ENCODE peak calls at places on chromosomes 7 and 10, in nine cellular contexts. One of them, this sample, is unnamed.

GRCh38 chr10:132689721-132690360 is 96.1 kb downstream of the NKX6-2 start:
- DNase-seq in KBM-7: no peak
- DNase-seq in NCI-H1105 treated with DMSO at 0.1 percent for 48 hours: no peak
- DNase-seq in tibial artery: peak; percentile 10
- DNase-seq in H9: peak; percentile 29
- DNase-seq in pancreas: no peak
- DNase-seq in MCF 10A: no peak
- DNase-seq in T-cell: no peak
- DNase-seq in IMR-90: no peak
- DNase-seq in this sample: no peak

GRCh38 chr7:68176974-68177373 is 1180.3 kb downstream of the TYW1 start:
- DNase-seq in KBM-7: peak; percentile 63
- DNase-seq in NCI-H1105 treated with DMSO at 0.1 percent for 48 hours: peak; percentile 45
- DNase-seq in tibial artery: peak; percentile 25
- DNase-seq in H9: peak; percentile 81
- DNase-seq in pancreas: peak; percentile 29
- DNase-seq in MCF 10A: peak; percentile 9
- DNase-seq in T-cell: no peak
- DNase-seq in IMR-90: peak; percentile 18
- DNase-seq in this sample: peak; percentile 6

GRCh38 chr7:41005381-41005901 is 697.4 kb downstream of the INHBA start:
- DNase-seq in KBM-7: no peak
- DNase-seq in NCI-H1105 treated with DMSO at 0.1 percent for 48 hours: no peak
- DNase-seq in tibial artery: peak; percentile 33
- DNase-seq in H9: no peak
- DNase-seq in pancreas: no peak
- DNase-seq in MCF 10A: peak; percentile 83
- DNase-seq in T-cell: no peak
- DNase-seq in IMR-90: peak; percentile 92
- DNase-seq in this sample: no peak

GRCh38 chr7:17371656-17372524 is 73.4 kb downstream of the AHR start:
- DNase-seq in KBM-7: no peak
- DNase-seq in NCI-H1105 treated with DMSO at 0.1 percent for 48 hours: no peak
- DNase-seq in tibial artery: no peak
- DNase-seq in H9: no peak
- DNase-seq in pancreas: no peak
- DNase-seq in MCF 10A: peak; percentile 91
- DNase-seq in T-cell: no peak
- DNase-seq in IMR-90: peak; percentile 99
- DNase-seq in this sample: no peak

GRCh38 chr10:110857265-110858158 is 14.2 kb upstream of the PDCD4 start:
- DNase-seq in KBM-7: peak; percentile 62
- DNase-seq in NCI-H1105 treated with DMSO at 0.1 percent for 48 hours: peak; percentile 85
- DNase-seq in tibial artery: no peak
- DNase-seq in H9: no peak
- DNase-seq in pancreas: peak; percentile 86
- DNase-seq in MCF 10A: peak; percentile 52
- DNase-seq in T-cell: peak; percentile 22
- DNase-seq in IMR-90: peak; percentile 84
- DNase-seq in this sample: no peak

GRCh38 chr10:113167702-113168101 is 217.7 kb downstream of the TCF7L2 start:
- DNase-seq in KBM-7: no peak
- DNase-seq in NCI-H1105 treated with DMSO at 0.1 percent for 48 hours: no peak
- DNase-seq in tibial artery: no peak
- DNase-seq in H9: no peak
- DNase-seq in pancreas: no peak
- DNase-seq in MCF 10A: no peak
- DNase-seq in T-cell: no peak
- DNase-seq in IMR-90: no peak
- DNase-seq in this sample: no peak

GRCh38 chr10:45000138-45000763 is 472 bp upstream of the ZNF22 start:
- DNase-seq in KBM-7: no peak
- DNase-seq in NCI-H1105 treated with DMSO at 0.1 percent for 48 hours: no peak
- DNase-seq in tibial artery: peak; percentile 91
- DNase-seq in H9: no peak
- DNase-seq in pancreas: peak; percentile 38
- DNase-seq in MCF 10A: no peak
- DNase-seq in T-cell: no peak
- DNase-seq in IMR-90: peak; percentile 9
- DNase-seq in this sample: peak; percentile 18

GRCh38 chr10:81040031-81040430 is 502.3 kb downstream of the SH2D4B start:
- DNase-seq in KBM-7: no peak
- DNase-seq in NCI-H1105 treated with DMSO at 0.1 percent for 48 hours: no peak
- DNase-seq in tibial artery: no peak
- DNase-seq in H9: no peak
- DNase-seq in pancreas: no peak
- DNase-seq in MCF 10A: no peak
- DNase-seq in T-cell: no peak
- DNase-seq in IMR-90: no peak
- DNase-seq in this sample: no peak

GRCh38 chr7:142443614-142444013 is 185.8 kb upstream of the PRSS58 start:
- DNase-seq in KBM-7: peak; percentile 19
- DNase-seq in NCI-H1105 treated with DMSO at 0.1 percent for 48 hours: no peak
- DNase-seq in tibial artery: no peak
- DNase-seq in H9: no peak
- DNase-seq in pancreas: no peak
- DNase-seq in MCF 10A: no peak
- DNase-seq in T-cell: no peak
- DNase-seq in IMR-90: peak; percentile 49
- DNase-seq in this sample: no peak

GRCh38 chr7:157762824-157763223 is 426.0 kb downstream of the DNAJB6 start:
- DNase-seq in KBM-7: no peak
- DNase-seq in NCI-H1105 treated with DMSO at 0.1 percent for 48 hours: no peak
- DNase-seq in tibial artery: no peak
- DNase-seq in H9: no peak
- DNase-seq in pancreas: no peak
- DNase-seq in MCF 10A: no peak
- DNase-seq in T-cell: no peak
- DNase-seq in IMR-90: no peak
- DNase-seq in this sample: no peak